ENCODE peak calls at places on chromosomes 5 and 9, in four cellular contexts. One of them, this sample, is unnamed.

GRCh38 chr9:29004988-29005387 is 1431.7 kb upstream of the C9orf72 start:
- DNase-seq in GM23338: no peak
- DNase-seq in uterus: no peak
- DNase-seq in BE2C: no peak
- DNase-seq in this sample: no peak

GRCh38 chr9:582775-583174 is 258.7 kb upstream of the DMRT1 start:
- DNase-seq in GM23338: no peak
- DNase-seq in uterus: no peak
- DNase-seq in BE2C: no peak
- DNase-seq in this sample: no peak

GRCh38 chr5:14039576-14039975 is 95.1 kb upstream of the DNAH5 start:
- DNase-seq in GM23338: peak; percentile 4
- DNase-seq in uterus: no peak
- DNase-seq in BE2C: no peak
- DNase-seq in this sample: no peak

GRCh38 chr9:129712595-129713524 is 40.0 kb downstream of the PTGES start:
- DNase-seq in GM23338: no peak
- DNase-seq in uterus: no peak
- DNase-seq in BE2C: no peak
- DNase-seq in this sample: no peak

GRCh38 chr9:136538599-136539426 is 7.0 kb downstream of the NOTCH1 start:
- DNase-seq in GM23338: no peak
- DNase-seq in uterus: no peak
- DNase-seq in BE2C: no peak
- DNase-seq in this sample: no peak

GRCh38 chr5:16296946-16297345 is 117.4 kb upstream of the MARCHF11 start:
- DNase-seq in GM23338: no peak
- DNase-seq in uterus: no peak
- DNase-seq in BE2C: no peak
- DNase-seq in this sample: no peak

GRCh38 chr5:9739135-9739534 is 109.0 kb upstream of the TAS2R1 start:
- DNase-seq in GM23338: peak; percentile 62
- DNase-seq in uterus: no peak
- DNase-seq in BE2C: no peak
- DNase-seq in this sample: no peak

GRCh38 chr5:10034008-10034407 is 215.7 kb downstream of the ATPSCKMT start:
- DNase-seq in GM23338: no peak
- DNase-seq in uterus: no peak
- DNase-seq in BE2C: peak; percentile 84
- DNase-seq in this sample: no peak

GRCh38 chr9:114691046-114691955 is 9.3 kb upstream of the TEX48 start:
- DNase-seq in GM23338: no peak
- DNase-seq in uterus: no peak
- DNase-seq in BE2C: no peak
- DNase-seq in this sample: no peak

GRCh38 chr9:75088646-75089368 is 493 bp downstream of the OSTF1 start:
- DNase-seq in GM23338: peak; percentile 73
- DNase-seq in uterus: peak; percentile 57
- DNase-seq in BE2C: peak; percentile 27
- DNase-seq in this sample: peak; percentile 33

GRCh38 chr5:100803391-100803790 is 99.7 kb downstream of the ST8SIA4 start:
- DNase-seq in GM23338: no peak
- DNase-seq in uterus: no peak
- DNase-seq in BE2C: no peak
- DNase-seq in this sample: no peak

GRCh38 chr9:112793213-112793810 is 42.8 kb downstream of the SNX30 start:
- DNase-seq in GM23338: peak; percentile 81
- DNase-seq in uterus: peak; percentile 29
- DNase-seq in BE2C: peak; percentile 75
- DNase-seq in this sample: no peak

GRCh38 chr5:132749506-132749905 is 2.3 kb downstream of the CCNI2 start:
- DNase-seq in GM23338: no peak
- DNase-seq in uterus: no peak
- DNase-seq in BE2C: no peak
- DNase-seq in this sample: no peak

GRCh38 chr5:1293997-1294838 is 650 bp downstream of the TERT start:
- DNase-seq in GM23338: peak; percentile 72
- DNase-seq in uterus: no peak
- DNase-seq in BE2C: no peak
- DNase-seq in this sample: no peak

GRCh38 chr5:133203317-133204305 is 151.8 kb downstream of the HSPA4 start:
- DNase-seq in GM23338: no peak
- DNase-seq in uterus: no peak
- DNase-seq in BE2C: peak; percentile 39
- DNase-seq in this sample: no peak

GRCh38 chr9:20225841-20226240 is 396.5 kb downstream of the MLLT3 start:
- DNase-seq in GM23338: no peak
- DNase-seq in uterus: no peak
- DNase-seq in BE2C: no peak
- DNase-seq in this sample: no peak

GRCh38 chr5:118818604-118819003 is 169.7 kb downstream of the DTWD2 start:
- DNase-seq in GM23338: no peak
- DNase-seq in uterus: no peak
- DNase-seq in BE2C: no peak
- DNase-seq in this sample: no peak

GRCh38 chr9:79371948-79372555 is 199.7 kb upstream of the TLE4 start:
- DNase-seq in GM23338: no peak
- DNase-seq in uterus: no peak
- DNase-seq in BE2C: no peak
- DNase-seq in this sample: no peak

GRCh38 chr5:169856571-169856970 is 123.7 kb downstream of the INSYN2B start:
- DNase-seq in GM23338: no peak
- DNase-seq in uterus: no peak
- DNase-seq in BE2C: no peak
- DNase-seq in this sample: no peak

GRCh38 chr5:4083591-4084337 is 488.1 kb downstream of the IRX1 start:
- DNase-seq in GM23338: no peak
- DNase-seq in uterus: no peak
- DNase-seq in BE2C: no peak
- DNase-seq in this sample: no peak

GRCh38 chr5:4089087-4089486 is 493.5 kb downstream of the IRX1 start:
- DNase-seq in GM23338: no peak
- DNase-seq in uterus: no peak
- DNase-seq in BE2C: no peak
- DNase-seq in this sample: no peak

GRCh38 chr5:4082966-4083564 is 487.4 kb downstream of the IRX1 start:
- DNase-seq in GM23338: no peak
- DNase-seq in uterus: no peak
- DNase-seq in BE2C: no peak
- DNase-seq in this sample: no peak

GRCh38 chr5:4086081-4086480 is 490.4 kb downstream of the IRX1 start:
- DNase-seq in GM23338: no peak
- DNase-seq in uterus: no peak
- DNase-seq in BE2C: no peak
- DNase-seq in this sample: no peak

GRCh38 chr5:4087110-4087509 is 491.5 kb downstream of the IRX1 start:
- DNase-seq in GM23338: no peak
- DNase-seq in uterus: no peak
- DNase-seq in BE2C: no peak
- DNase-seq in this sample: no peak
- H3K4me1 ChIP-seq in GM23338: no peaks in the 10 kb centered on the region
- H3K4me1 ChIP-seq in uterus: no peaks in the 10 kb centered on the region
- H3K4me1 ChIP-seq in BE2C: no peaks in the 10 kb centered on the region
- H3K4me1 ChIP-seq in this sample: no peaks in the 10 kb centered on the region

GRCh38 chr5:72161951-72162350 is 54.7 kb downstream of the MAP1B start:
- DNase-seq in GM23338: no peak
- DNase-seq in uterus: no peak
- DNase-seq in BE2C: no peak
- DNase-seq in this sample: peak; percentile 64

GRCh38 chr5:72159501-72159911 is 52.2 kb downstream of the MAP1B start:
- DNase-seq in GM23338: no peak
- DNase-seq in uterus: no peak
- DNase-seq in BE2C: no peak
- DNase-seq in this sample: no peak

GRCh38 chr5:72163349-72163983 is 56.2 kb downstream of the MAP1B start:
- DNase-seq in GM23338: no peak
- DNase-seq in uterus: no peak
- DNase-seq in BE2C: no peak
- DNase-seq in this sample: no peak

GRCh38 chr5:72160959-72161358 is 53.7 kb downstream of the MAP1B start:
- DNase-seq in GM23338: no peak
- DNase-seq in uterus: no peak
- DNase-seq in BE2C: no peak
- DNase-seq in this sample: peak; percentile 60

GRCh38 chr5:72160299-72160698 is 53.0 kb downstream of the MAP1B start:
- DNase-seq in GM23338: no peak
- DNase-seq in uterus: no peak
- DNase-seq in BE2C: no peak
- DNase-seq in this sample: no peak
- H3K4me1 ChIP-seq in GM23338: peaks cover 18% of the 10 kb centered on the region
- H3K4me1 ChIP-seq in uterus: peaks cover 8% of the 10 kb centered on the region
- H3K4me1 ChIP-seq in BE2C: peaks cover 43% of the 10 kb centered on the region
- H3K4me1 ChIP-seq in this sample: peaks cover 66% of the 10 kb centered on the region

GRCh38 chr5:154782326-154782725 is 27.1 kb downstream of the LARP1 start:
- DNase-seq in GM23338: peak; percentile 48
- DNase-seq in uterus: no peak
- DNase-seq in BE2C: no peak
- DNase-seq in this sample: no peak

GRCh38 chr5:154782812-154783592 is 27.8 kb downstream of the LARP1 start:
- DNase-seq in GM23338: no peak
- DNase-seq in uterus: no peak
- DNase-seq in BE2C: no peak
- DNase-seq in this sample: no peak

GRCh38 chr5:154783774-154784460 is 28.7 kb downstream of the LARP1 start:
- DNase-seq in GM23338: no peak
- DNase-seq in uterus: no peak
- DNase-seq in BE2C: no peak
- DNase-seq in this sample: no peak

GRCh38 chr5:154786414-154786813 is 31.2 kb downstream of the LARP1 start:
- DNase-seq in GM23338: no peak
- DNase-seq in uterus: no peak
- DNase-seq in BE2C: no peak
- DNase-seq in this sample: no peak

DNA sequence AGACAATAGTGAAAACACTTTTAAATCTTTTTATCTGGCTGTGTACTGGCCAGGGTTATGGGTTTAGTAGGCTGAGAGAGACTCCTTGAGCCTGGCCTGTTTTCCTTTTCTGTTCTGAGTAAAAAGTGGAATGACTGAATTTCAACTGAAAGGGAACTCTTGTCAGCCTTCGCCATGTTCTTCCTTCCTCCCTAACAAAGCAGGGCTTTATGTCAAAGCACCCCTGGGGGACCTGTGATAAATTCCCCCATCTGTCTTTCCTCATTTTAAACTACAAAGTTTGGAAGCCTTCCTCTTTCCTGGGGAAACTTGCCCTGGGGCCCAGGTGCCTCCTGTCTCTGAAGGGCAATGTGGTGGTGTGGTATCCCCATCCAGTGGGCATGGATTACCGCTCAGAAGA is 29.7 kb downstream of the LARP1 start:
- DNase-seq in GM23338: no peak
- DNase-seq in uterus: no peak
- DNase-seq in BE2C: no peak
- DNase-seq in this sample: no peak
- H3K4me1 ChIP-seq in GM23338: peaks cover 77% of the 10 kb centered on the region
- H3K4me1 ChIP-seq in uterus: peaks cover 9% of the 10 kb centered on the region
- H3K4me1 ChIP-seq in BE2C: peaks cover 12% of the 10 kb centered on the region
- H3K4me1 ChIP-seq in this sample: peaks cover 40% of the 10 kb centered on the region

GRCh38 chr9:134983506-134984371 is 66.0 kb upstream of the FCN1 start:
- DNase-seq in GM23338: no peak
- DNase-seq in uterus: no peak
- DNase-seq in BE2C: no peak
- DNase-seq in this sample: no peak

GRCh38 chr9:134984372-134985240 is 66.9 kb upstream of the FCN1 start:
- DNase-seq in GM23338: no peak
- DNase-seq in uterus: no peak
- DNase-seq in BE2C: peak; percentile 44
- DNase-seq in this sample: peak; percentile 54

GRCh38 chr9:134987376-134987775 is 69.7 kb upstream of the FCN1 start:
- DNase-seq in GM23338: no peak
- DNase-seq in uterus: no peak
- DNase-seq in BE2C: no peak
- DNase-seq in this sample: no peak

GRCh38 chr9:134986957-134987356 is 69.2 kb upstream of the FCN1 start:
- DNase-seq in GM23338: no peak
- DNase-seq in uterus: no peak
- DNase-seq in BE2C: no peak
- DNase-seq in this sample: no peak

GRCh38 chr9:134985451-134985850 is 67.7 kb upstream of the FCN1 start:
- DNase-seq in GM23338: no peak
- DNase-seq in uterus: no peak
- DNase-seq in BE2C: no peak
- DNase-seq in this sample: no peak
- H3K4me1 ChIP-seq in GM23338: peaks cover 4% of the 10 kb centered on the region
- H3K4me1 ChIP-seq in uterus: no peaks in the 10 kb centered on the region
- H3K4me1 ChIP-seq in BE2C: no peaks in the 10 kb centered on the region
- H3K4me1 ChIP-seq in this sample: no peaks in the 10 kb centered on the region

This sample was measured in ascending aorta.